ENCODE peak calls at places on chromosomes 13 and 19, in five cellular contexts. T is HFFc6; B is stimulated activated CD4-positive, alpha-beta T cell treated with anti-CD3 and anti-CD28 coated beads, Interleukin-2, amount 100 ng/mL, for 24 hours; Y is activated naive CD8-positive, alpha-beta T cell treated with anti-CD3 and anti-CD28 coated beads for 36 hours; R is DMS 273 treated with DMSO at 0.1 percent for 48 hours. M is an unnamed sample.

GRCh38 chr19:33868076-33868735 is 71.5 kb downstream of the KCTD15 start:
- DNase-seq in T (no peak), B (no peak), Y (no peak), R (no peak), M (no peak)

GRCh38 chr19:15368798-15369593 is 10.6 kb downstream of the AKAP8 start:
- DNase-seq in T (no peak), B (no peak), Y (no peak), R (no peak), M (no peak)

GRCh38 chr13:108346376-108346775 is 76.9 kb downstream of the TNFSF13B start:
- DNase-seq in T (no peak), B (no peak), Y (peak; percentile 1), R (no peak), M (no peak)

GRCh38 chr13:69565334-69565733 is 542.3 kb upstream of the ATXN8OS start:
- DNase-seq in T (peak; percentile 0), B (no peak), Y (peak; percentile 0), R (no peak), M (no peak)

GRCh38 chr19:6066661-6067646 is 43.3 kb downstream of the RFX2 start:
- DNase-seq in T (peak; percentile 74), B (peak; percentile 26), Y (no peak), R (peak; percentile 27), M (no peak)

GRCh38 chr13:110245421-110245899 is 61.5 kb downstream of the COL4A1 start:
- DNase-seq in T (peak; percentile 38), B (no peak), Y (no peak), R (no peak), M (no peak)

GRCh38 chr19:38004100-38004504 is 97.1 kb downstream of the SIPA1L3 start:
- DNase-seq in T (no peak), B (no peak), Y (no peak), R (no peak), M (no peak)

GRCh38 chr19:19334063-19334988 is 13.7 kb downstream of the MAU2 start:
- DNase-seq in T (no peak), B (no peak), Y (no peak), R (no peak), M (no peak)

GRCh38 chr19:46298477-46299003 is 1.7 kb downstream of the HIF3A start:
- DNase-seq in T (no peak), B (no peak), Y (no peak), R (no peak), M (no peak)

M was measured in germinal center.